ENCODE peak calls at places on chromosomes 3 and 15, in four cellular contexts. One of them, this sample, is unnamed.

GRCh38 chr3:69504232-69504631 is 118.3 kb upstream of the FRMD4B start:
- DNase-seq in heart right ventricle: no peak
- DNase-seq in fibroblast of lung: peak
- DNase-seq in RWPE1: peak
- DNase-seq in this sample: no peak

GRCh38 chr3:79844176-79844575 is 76.4 kb upstream of the ROBO1 start:
- DNase-seq in heart right ventricle: no peak
- DNase-seq in fibroblast of lung: no peak
- DNase-seq in RWPE1: no peak
- DNase-seq in this sample: no peak

GRCh38 chr3:164748626-164749025 is 329.7 kb downstream of the SI start:
- DNase-seq in heart right ventricle: no peak
- DNase-seq in fibroblast of lung: no peak
- DNase-seq in RWPE1: no peak
- DNase-seq in this sample: no peak

GRCh38 chr15:80309769-80310384 is 57.9 kb upstream of the CTXND1 start:
- DNase-seq in heart right ventricle: no peak
- DNase-seq in fibroblast of lung: peak
- DNase-seq in RWPE1: peak
- DNase-seq in this sample: no peak

GRCh38 chr3:124960205-124960604 is 25.7 kb upstream of the MUC13 start:
- DNase-seq in heart right ventricle: no peak
- DNase-seq in fibroblast of lung: no peak
- DNase-seq in RWPE1: no peak
- DNase-seq in this sample: no peak

GRCh38 chr3:18415836-18416235 is 9.3 kb downstream of the SATB1 start:
- DNase-seq in heart right ventricle: no peak
- DNase-seq in fibroblast of lung: no peak
- DNase-seq in RWPE1: no peak
- DNase-seq in this sample: no peak

GRCh38 chr3:120615863-120616599 is 19.9 kb downstream of the NDUFB4 start:
- DNase-seq in heart right ventricle: peak
- DNase-seq in fibroblast of lung: peak
- DNase-seq in RWPE1: no peak
- DNase-seq in this sample: no peak

GRCh38 chr15:29883126-29883525 is 60.9 kb upstream of the TJP1 start:
- DNase-seq in heart right ventricle: no peak
- DNase-seq in fibroblast of lung: peak
- DNase-seq in RWPE1: no peak
- DNase-seq in this sample: no peak

GRCh38 chr3:124802702-124803101 is 72.5 kb downstream of the UMPS start:
- DNase-seq in heart right ventricle: peak
- DNase-seq in fibroblast of lung: no peak
- DNase-seq in RWPE1: no peak
- DNase-seq in this sample: no peak

GRCh38 chr15:57340673-57341259 is 35.5 kb upstream of the CGNL1 start:
- DNase-seq in heart right ventricle: no peak
- DNase-seq in fibroblast of lung: peak
- DNase-seq in RWPE1: peak
- DNase-seq in this sample: peak

DNA sequence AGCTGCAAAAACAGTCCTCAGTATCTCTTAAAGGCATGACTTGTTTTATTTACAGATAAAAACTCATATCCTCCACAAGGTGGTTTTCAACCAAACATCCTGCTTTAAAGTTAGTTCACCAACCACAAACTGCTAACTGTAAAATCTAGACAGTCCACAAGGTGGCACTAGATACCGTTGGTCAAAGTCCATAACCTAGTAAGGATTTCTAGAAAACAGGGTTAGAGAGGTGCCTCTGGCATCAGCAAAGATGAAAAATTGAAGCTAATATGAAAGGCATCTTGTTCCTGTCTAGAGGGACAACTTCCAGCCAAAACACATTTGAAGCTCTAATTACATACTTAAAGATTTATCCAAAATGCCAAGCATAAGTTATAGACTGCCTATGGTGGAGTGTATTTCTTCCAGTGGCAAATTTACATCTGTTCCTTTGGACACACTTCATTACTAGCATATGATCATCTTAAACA is 56.0 kb downstream of the ZMAT3 start:
- DNase-seq in heart right ventricle: no peak
- DNase-seq in fibroblast of lung: peak
- DNase-seq in RWPE1: peak
- DNase-seq in this sample: peak
- TF ChIP-seq CTCF in heart right ventricle: peak
- TF ChIP-seq CTCF in fibroblast of lung: peak
- TF ChIP-seq CTCF in RWPE1: peak
- TF ChIP-seq CTCF in this sample: peak

GRCh38 chr3:179563298-179563934 is 690 bp downstream of the ACTL6A start:
- DNase-seq in heart right ventricle: peak
- DNase-seq in fibroblast of lung: peak
- DNase-seq in RWPE1: peak
- DNase-seq in this sample: peak
- TF ChIP-seq CTCF in heart right ventricle: peak
- TF ChIP-seq CTCF in fibroblast of lung: peak
- TF ChIP-seq CTCF in RWPE1: peak
- TF ChIP-seq CTCF in this sample: no peak

DNA sequence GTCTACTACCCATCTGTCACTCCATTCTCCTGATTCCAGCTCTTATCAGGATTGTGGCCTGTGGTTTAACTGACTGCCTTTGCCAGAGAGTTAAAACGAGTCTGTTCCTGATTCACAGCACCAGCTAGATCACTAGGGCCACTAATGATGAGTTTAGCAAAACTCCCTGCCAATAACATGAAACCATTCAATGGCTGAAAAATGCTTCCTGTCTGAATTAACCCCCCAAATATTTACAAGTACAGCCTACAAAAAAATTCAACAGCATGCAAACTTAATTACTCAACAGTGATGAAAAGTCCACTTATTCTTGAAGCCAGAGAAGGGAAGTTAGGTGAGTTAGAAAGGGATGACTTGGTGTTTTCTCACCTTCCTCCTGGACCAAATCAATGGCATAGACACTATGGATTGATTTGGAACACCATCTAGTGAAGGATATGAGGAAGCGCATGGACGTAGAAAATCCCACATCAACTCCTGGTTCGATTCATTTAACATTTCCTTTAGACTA is 141.4 kb downstream of the TGFBR2 start:
- DNase-seq in heart right ventricle: no peak
- DNase-seq in fibroblast of lung: peak
- DNase-seq in RWPE1: peak
- DNase-seq in this sample: no peak
- TF ChIP-seq CTCF in heart right ventricle: peak
- TF ChIP-seq CTCF in fibroblast of lung: peak
- TF ChIP-seq CTCF in RWPE1: peak
- TF ChIP-seq CTCF in this sample: no peak

DNA sequence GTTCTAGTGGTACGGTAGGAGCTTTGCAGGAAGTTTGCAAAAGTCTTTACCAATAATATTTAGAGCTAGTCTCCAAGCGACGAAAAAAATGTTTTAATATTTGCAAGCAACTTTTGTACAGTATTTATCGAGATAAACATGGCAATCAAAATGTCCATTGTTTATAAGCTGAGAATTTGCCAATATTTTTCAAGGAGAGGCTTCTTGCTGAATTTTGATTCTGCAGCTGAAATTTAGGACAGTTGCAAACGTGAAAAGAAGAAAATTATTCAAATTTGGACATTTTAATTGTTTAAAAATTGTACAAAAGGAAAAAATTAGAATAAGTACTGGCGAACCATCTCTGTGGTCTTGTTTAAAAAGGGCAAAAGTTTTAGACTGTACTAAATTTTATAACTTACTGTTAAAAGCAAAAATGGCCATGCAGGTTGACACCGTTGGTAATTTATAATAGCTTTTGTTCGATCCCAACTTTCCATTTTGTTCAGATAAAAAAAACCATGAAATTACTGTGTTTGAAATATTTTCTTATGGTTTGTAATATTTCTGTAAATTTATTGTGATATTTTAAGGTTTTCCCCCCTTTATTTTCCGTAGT is 2.0 kb downstream of the SOX2 start:
- DNase-seq in heart right ventricle: no peak
- DNase-seq in fibroblast of lung: no peak
- DNase-seq in RWPE1: no peak
- DNase-seq in this sample: no peak
- TF ChIP-seq CTCF in heart right ventricle: no peak
- TF ChIP-seq CTCF in fibroblast of lung: no peak
- TF ChIP-seq CTCF in RWPE1: no peak
- TF ChIP-seq CTCF in this sample: no peak

GRCh38 chr3:157544501-157545139 is 41.4 kb upstream of the VEPH1 start:
- DNase-seq in heart right ventricle: no peak
- DNase-seq in fibroblast of lung: peak
- DNase-seq in RWPE1: no peak
- DNase-seq in this sample: no peak

GRCh38 chr3:157541506-157542236 is 38.5 kb upstream of the VEPH1 start:
- DNase-seq in heart right ventricle: no peak
- DNase-seq in fibroblast of lung: no peak
- DNase-seq in RWPE1: no peak
- DNase-seq in this sample: no peak

GRCh38 chr3:157543491-157544035 is 40.3 kb upstream of the VEPH1 start:
- DNase-seq in heart right ventricle: no peak
- DNase-seq in fibroblast of lung: no peak
- DNase-seq in RWPE1: no peak
- DNase-seq in this sample: no peak

GRCh38 chr3:157540656-157541055 is 37.4 kb upstream of the VEPH1 start:
- DNase-seq in heart right ventricle: no peak
- DNase-seq in fibroblast of lung: no peak
- DNase-seq in RWPE1: no peak
- DNase-seq in this sample: no peak

DNA sequence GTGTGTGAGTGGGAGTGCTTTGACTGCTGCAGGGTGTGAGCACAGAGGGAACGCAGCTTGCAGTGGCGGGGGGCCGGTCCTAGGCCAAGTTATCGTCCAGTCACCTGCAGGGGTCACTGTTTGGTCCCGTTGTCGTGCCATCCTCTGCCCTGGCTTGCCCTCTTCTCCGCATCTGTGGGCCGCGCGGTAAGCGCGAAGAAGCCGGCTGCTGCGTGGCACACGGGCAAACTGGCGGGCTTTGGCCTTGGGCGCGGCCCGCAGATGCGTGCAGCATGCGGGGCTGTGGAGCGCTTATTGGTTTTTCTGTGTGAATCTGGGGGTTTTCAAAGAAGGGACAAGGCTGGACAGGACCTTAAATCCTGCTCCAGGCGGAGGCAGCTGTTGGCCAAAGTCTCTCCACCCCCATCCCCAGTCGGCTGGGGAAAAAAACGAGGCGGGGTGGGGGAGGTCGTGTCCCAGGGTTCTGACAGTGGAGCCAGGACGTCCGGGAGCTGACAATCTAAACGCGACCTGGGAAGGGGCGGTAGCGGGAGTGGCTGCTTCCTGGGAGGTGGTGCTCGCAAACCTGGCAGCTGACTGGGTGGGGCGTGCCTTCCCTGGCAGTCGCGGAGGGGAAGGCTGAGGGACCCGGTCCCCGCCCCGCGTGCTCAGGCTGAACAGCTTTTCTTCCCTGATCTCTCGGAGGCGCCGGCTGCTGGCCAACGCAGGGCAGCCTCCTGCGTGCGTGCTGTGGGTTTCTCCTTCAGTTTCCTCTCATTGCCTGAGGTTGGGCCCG is 39.7 kb upstream of the VEPH1 start:
- DNase-seq in heart right ventricle: peak
- DNase-seq in fibroblast of lung: peak
- DNase-seq in RWPE1: peak
- DNase-seq in this sample: no peak
- TF ChIP-seq CTCF in heart right ventricle: peak
- TF ChIP-seq CTCF in fibroblast of lung: peak
- TF ChIP-seq CTCF in RWPE1: peak
- TF ChIP-seq CTCF in this sample: no peak

DNA sequence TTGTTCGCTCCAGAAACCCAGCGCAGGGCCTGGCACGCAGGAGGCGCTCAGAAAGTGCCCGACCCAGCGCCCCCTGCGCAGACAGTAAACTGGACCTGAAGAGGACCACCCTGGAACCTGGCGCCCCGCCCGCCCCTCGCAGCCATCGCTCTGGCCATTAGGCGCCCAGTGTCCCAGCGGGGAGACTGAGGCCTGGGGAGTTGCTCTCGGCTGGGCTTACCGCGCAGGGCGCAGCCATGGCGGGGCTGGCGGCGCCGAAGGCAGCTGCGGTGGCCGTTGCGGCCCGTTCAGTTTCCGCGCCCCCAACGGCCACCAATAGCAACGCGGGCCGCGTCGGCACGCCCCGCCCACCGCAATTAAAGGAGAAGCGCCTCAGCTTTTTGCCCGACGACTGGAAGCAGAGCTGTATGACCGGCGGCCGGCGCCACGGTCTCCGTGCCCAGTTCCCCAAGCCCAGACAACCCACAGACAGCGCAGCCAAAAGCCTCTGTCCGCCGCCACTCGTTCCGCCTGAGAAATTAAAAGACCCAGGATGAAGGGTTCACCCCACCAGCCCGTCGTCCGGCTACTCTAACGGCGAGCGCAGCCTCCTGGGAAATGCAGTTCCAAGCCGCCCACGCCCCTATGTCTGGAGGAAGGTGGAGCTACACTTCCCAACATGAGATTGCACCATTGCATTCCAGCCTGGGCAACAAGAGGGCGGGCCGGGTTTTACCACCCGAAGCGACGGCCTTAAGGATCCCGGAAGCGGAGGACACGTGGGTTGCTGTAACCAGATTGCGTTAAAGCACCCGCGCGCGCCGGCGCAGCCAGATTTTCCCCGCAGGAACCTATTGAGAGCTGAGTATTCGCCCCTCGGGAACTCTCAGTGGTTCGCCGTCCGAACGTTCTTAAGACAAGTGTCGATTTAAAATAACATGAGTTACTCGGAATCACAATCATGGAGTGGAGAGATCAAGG is at the start of gene POC1A:
- DNase-seq in heart right ventricle: peak
- DNase-seq in fibroblast of lung: peak
- DNase-seq in RWPE1: peak
- DNase-seq in this sample: peak
- TF ChIP-seq CTCF in heart right ventricle: no peak
- TF ChIP-seq CTCF in fibroblast of lung: no peak
- TF ChIP-seq CTCF in RWPE1: no peak
- TF ChIP-seq CTCF in this sample: no peak

DNA sequence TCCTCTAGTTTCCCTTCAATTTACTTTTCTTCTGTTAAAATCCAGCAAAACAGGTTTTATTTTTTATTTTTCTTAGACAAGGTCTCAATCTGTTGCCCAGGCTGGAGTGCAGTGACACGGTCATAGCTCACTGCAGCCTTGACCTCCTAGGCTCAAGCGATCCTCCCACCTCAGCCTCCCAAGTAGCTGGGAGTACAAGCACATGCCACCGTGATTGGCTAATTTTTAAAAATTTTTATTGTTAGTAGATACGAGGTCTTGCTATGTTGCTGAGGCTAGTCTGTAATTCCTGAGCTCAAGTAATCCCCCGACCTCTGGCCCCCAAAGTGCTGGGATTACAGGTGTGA is 41.6 kb downstream of the ILDR1 start:
- DNase-seq in heart right ventricle: no peak
- DNase-seq in fibroblast of lung: no peak
- DNase-seq in RWPE1: no peak
- DNase-seq in this sample: no peak
- TF ChIP-seq CTCF in heart right ventricle: no peak
- TF ChIP-seq CTCF in fibroblast of lung: no peak
- TF ChIP-seq CTCF in RWPE1: no peak
- TF ChIP-seq CTCF in this sample: no peak